ENCODE peak calls at places on chromosomes 4 and X, in ten cellular contexts. B is CD8-positive, alpha-beta memory T cell; M is activated CD4-positive, CD25-positive, alpha-beta regulatory T cell treated with anti-CD3 and anti-CD28 coated beads, Interleukin-2, amount 50 U/mL, for 72 hours; O is NCI-H748 treated with DMSO at 0.1 percent for 48 hours; E is activated T-cell treated with anti-CD3 and anti-CD28 coated beads for 1 hour; P is KG1; N is NCI-H1694 treated with DMSO at 0.1 percent for 48 hours; C is transverse colon; R is stimulated activated CD4-positive, alpha-beta T cell treated with anti-CD3 and anti-CD28 coated beads, Interleukin-12 subunit alpha, Interleukin-12 subunit beta, amount 100 ng/mL, for 4 hours; Y is H54. U is an unnamed sample.

GRCh38 chr4:15868816-15869413 is 69.6 kb downstream of the FGFBP1 start:
- DNase-seq in B (no peak), M (no peak), O (no peak), E (no peak), P (no peak), N (no peak), C (no peak), R (no peak), Y (no peak), U (no peak)

GRCh38 chrX:110316351-110317078 is 1.4 kb downstream of the AMMECR1 start:
- DNase-seq in B (no peak), M (no peak), O (no peak), E (no peak), P (no peak), N (peak), C (no peak), R (no peak), Y (no peak), U (no peak)

GRCh38 chrX:13219990-13220764 is 99.7 kb downstream of the ATXN3L start:
- DNase-seq in B (no peak), M (no peak), O (no peak), E (no peak), P (no peak), N (no peak), C (no peak), R (no peak), Y (no peak), U (no peak)

GRCh38 chrX:68826113-68826980 is 2.5 kb upstream of the EFNB1 start:
- DNase-seq in B (no peak), M (no peak), O (no peak), E (no peak), P (no peak), N (no peak), C (no peak), R (no peak), Y (no peak), U (no peak)

GRCh38 chr4:107391630-107392028 is 328.4 kb downstream of the PAPSS1 start:
- DNase-seq in B (no peak), M (no peak), O (no peak), E (no peak), P (no peak), N (no peak), C (no peak), R (no peak), Y (no peak), U (no peak)

GRCh38 chr4:38359113-38359512 is 304.9 kb upstream of the KLF3 start:
- DNase-seq in B (no peak), M (no peak), O (no peak), E (no peak), P (no peak), N (no peak), C (no peak), R (no peak), Y (no peak), U (no peak)

GRCh38 chrX:140525448-140525847 is 20.6 kb upstream of the SOX3 start:
- DNase-seq in B (no peak), M (no peak), O (no peak), E (no peak), P (no peak), N (no peak), C (no peak), R (no peak), Y (no peak), U (no peak)

GRCh38 chr4:125368684-125369083 is 53.9 kb downstream of the FAT4 start:
- DNase-seq in B (no peak), M (no peak), O (no peak), E (no peak), P (no peak), N (no peak), C (no peak), R (no peak), Y (peak), U (no peak)

GRCh38 chrX:10399152-10399741 is 221.1 kb downstream of the MID1 start:
- DNase-seq in B (no peak), M (no peak), O (no peak), E (no peak), P (no peak), N (no peak), C (no peak), R (no peak), Y (no peak), U (no peak)

GRCh38 chrX:1246816-1247215 is 21.8 kb upstream of the CSF2RA start:
- DNase-seq in B (peak), M (peak), O (no peak), E (peak), P (peak), N (no peak), C (peak), R (peak), Y (peak), U (peak)

GRCh38 chr4:6641164-6641970 is 882 bp downstream of the MRFAP1 start:
- DNase-seq in B (peak), M (peak), O (no peak), E (peak), P (no peak), N (no peak), C (peak), R (peak), Y (no peak), U (no peak)

GRCh38 chr4:121957266-121957665 is 5.4 kb upstream of the TRPC3 start:
- DNase-seq in B (no peak), M (no peak), O (no peak), E (no peak), P (no peak), N (no peak), C (peak), R (no peak), Y (no peak), U (no peak)

GRCh38 chrX:10854594-10854993 is 234.2 kb upstream of the MID1 start:
- DNase-seq in B (no peak), M (no peak), O (no peak), E (no peak), P (no peak), N (no peak), C (no peak), R (no peak), Y (no peak), U (no peak)

GRCh38 chr4:129344058-129344457 is 248.1 kb downstream of the C4orf33 start:
- DNase-seq in B (no peak), M (no peak), O (peak), E (no peak), P (peak), N (peak), C (peak), R (no peak), Y (no peak), U (peak)

GRCh38 chr4:30769093-30769492 is 48.9 kb downstream of the PCDH7 start:
- DNase-seq in B (no peak), M (no peak), O (no peak), E (no peak), P (no peak), N (no peak), C (no peak), R (no peak), Y (no peak), U (no peak)

GRCh38 chr4:24211821-24212220 is 322.0 kb upstream of the PPARGC1A start:
- DNase-seq in B (no peak), M (no peak), O (no peak), E (no peak), P (no peak), N (no peak), C (no peak), R (no peak), Y (no peak), U (no peak)

GRCh38 chr4:154618708-154619315 is 6.4 kb upstream of the FGG start:
- DNase-seq in B (no peak), M (no peak), O (peak), E (peak), P (no peak), N (peak), C (peak), R (peak), Y (no peak), U (no peak)

GRCh38 chr4:121189811-121190210 is 25.7 kb upstream of the TNIP3 start:
- DNase-seq in B (peak), M (peak), O (no peak), E (peak), P (no peak), N (no peak), C (peak), R (peak), Y (no peak), U (no peak)

GRCh38 chrX:53284684-53285447 is 3.5 kb upstream of the IQSEC2 start:
- DNase-seq in B (peak), M (peak), O (no peak), E (peak), P (peak), N (peak), C (peak), R (peak), Y (no peak), U (no peak)

GRCh38 chrX:31807165-31807564 is 735.3 kb upstream of the FTHL17 start:
- DNase-seq in B (no peak), M (no peak), O (no peak), E (no peak), P (no peak), N (no peak), C (no peak), R (no peak), Y (no peak), U (no peak)

GRCh38 chr4:86498560-86499166 is 95.5 kb upstream of the PTPN13 start:
- DNase-seq in B (no peak), M (no peak), O (peak), E (no peak), P (peak), N (peak), C (no peak), R (no peak), Y (no peak), U (peak)

GRCh38 chr4:14856076-14856926 is 146.0 kb upstream of the CPEB2 start:
- DNase-seq in B (no peak), M (peak), O (no peak), E (no peak), P (no peak), N (no peak), C (peak), R (peak), Y (peak), U (peak)

GRCh38 chrX:48761674-48762471 is at the start of gene GLOD5:
- DNase-seq in B (no peak), M (no peak), O (peak), E (no peak), P (no peak), N (no peak), C (peak), R (no peak), Y (no peak), U (no peak)

GRCh38 chr4:57100979-57101629 is 9.1 kb downstream of the IGFBP7 start:
- DNase-seq in B (no peak), M (no peak), O (no peak), E (no peak), P (no peak), N (no peak), C (no peak), R (no peak), Y (no peak), U (no peak)

GRCh38 chr4:95085118-95085833 is 327.5 kb downstream of the BMPR1B start:
- DNase-seq in B (no peak), M (no peak), O (no peak), E (no peak), P (no peak), N (no peak), C (no peak), R (no peak), Y (no peak), U (no peak)

GRCh38 chr4:80266902-80267380 is 477 bp downstream of the FGF5 start:
- DNase-seq in B (no peak), M (no peak), O (peak), E (no peak), P (no peak), N (no peak), C (no peak), R (no peak), Y (no peak), U (no peak)

GRCh38 chr4:177945235-177945634 is 503.0 kb upstream of the AGA start:
- DNase-seq in B (no peak), M (no peak), O (no peak), E (no peak), P (no peak), N (no peak), C (no peak), R (no peak), Y (no peak), U (no peak)

GRCh38 chr4:4269856-4270255 is 20.1 kb downstream of the LYAR start:
- DNase-seq in B (peak), M (no peak), O (no peak), E (no peak), P (no peak), N (no peak), C (no peak), R (no peak), Y (no peak), U (no peak)

GRCh38 chrX:39402158-39402557 is 600.9 kb downstream of the MID1IP1 start:
- DNase-seq in B (no peak), M (no peak), O (no peak), E (no peak), P (no peak), N (no peak), C (no peak), R (no peak), Y (no peak), U (no peak)

GRCh38 chr4:97987019-97987648 is 156.1 kb downstream of the STPG2 start:
- DNase-seq in B (no peak), M (no peak), O (peak), E (no peak), P (no peak), N (peak), C (no peak), R (no peak), Y (no peak), U (no peak)

GRCh38 chr4:139419388-139419914 is 34.5 kb upstream of the RAB33B start:
- DNase-seq in B (no peak), M (no peak), O (no peak), E (no peak), P (peak), N (peak), C (peak), R (no peak), Y (no peak), U (peak)